ENCODE peak calls at places on chromosomes 2 and 18, in six cellular contexts. M, Y, J, L, A and V are unnamed samples.

GRCh38 chr2:171893824-171894611 is at the start of gene SLC25A12:
- DNase-seq in M (peak; percentile 87), Y (peak; percentile 47), J (peak; percentile 91), L (peak; percentile 63), A (peak; percentile 81), V (peak; percentile 74)

GRCh38 chr2:46562451-46562841 is 83.1 kb downstream of the TMEM247 start:
- DNase-seq in M (no peak), Y (no peak), J (no peak), L (no peak), A (no peak), V (no peak)

GRCh38 chr2:176148758-176149483 is 2.4 kb upstream of the HOXD4 start:
- DNase-seq in M (no peak), Y (no peak), J (no peak), L (no peak), A (no peak), V (no peak)

GRCh38 chr2:196758474-196759377 is 40.8 kb downstream of the GTF3C3 start:
- DNase-seq in M (no peak), Y (no peak), J (no peak), L (no peak), A (peak; percentile 40), V (no peak)

GRCh38 chr2:166665991-166666940 is 172.2 kb upstream of the SCN7A start:
- DNase-seq in M (no peak), Y (no peak), J (no peak), L (no peak), A (no peak), V (no peak)

GRCh38 chr2:136255648-136256461 is 137.9 kb upstream of the CXCR4 start:
- DNase-seq in M (no peak), Y (no peak), J (no peak), L (no peak), A (no peak), V (no peak)

GRCh38 chr2:112644155-112644932 is 1.4 kb upstream of the SLC20A1 start:
- DNase-seq in M (no peak), Y (no peak), J (peak; percentile 61), L (no peak), A (no peak), V (no peak)

GRCh38 chr2:8623958-8624591 is 57.8 kb upstream of the ID2 start:
- DNase-seq in M (no peak), Y (no peak), J (no peak), L (no peak), A (no peak), V (no peak)

GRCh38 chr2:220090050-220090449 is 462.6 kb downstream of the SLC4A3 start:
- DNase-seq in M (no peak), Y (no peak), J (no peak), L (no peak), A (no peak), V (no peak)

GRCh38 chr18:23723121-23723520 is 33.9 kb downstream of the LAMA3 start:
- DNase-seq in M (no peak), Y (no peak), J (no peak), L (no peak), A (no peak), V (no peak)

GRCh38 chr18:70418551-70419311 is 129.9 kb downstream of the SOCS6 start:
- DNase-seq in M (no peak), Y (no peak), J (no peak), L (no peak), A (no peak), V (no peak)

GRCh38 chr2:16613475-16613874 is 52.2 kb downstream of the CYRIA start:
- DNase-seq in M (no peak), Y (no peak), J (no peak), L (no peak), A (peak; percentile 30), V (no peak)

GRCh38 chr2:9739508-9739907 is 103.8 kb upstream of the TAF1B start:
- DNase-seq in M (peak; percentile 60), Y (peak; percentile 45), J (no peak), L (peak; percentile 49), A (no peak), V (no peak)

GRCh38 chr2:104876606-104877005 is 22.7 kb downstream of the POU3F3 start:
- DNase-seq in M (no peak), Y (no peak), J (no peak), L (no peak), A (no peak), V (no peak)

GRCh38 chr18:48920408-48921038 is 30.2 kb downstream of the SMAD7 start:
- DNase-seq in M (no peak), Y (no peak), J (peak; percentile 43), L (no peak), A (no peak), V (no peak)

GRCh38 chr2:190812506-190813294 is 67.9 kb upstream of the GLS start:
- DNase-seq in M (no peak), Y (no peak), J (no peak), L (no peak), A (no peak), V (no peak)

GRCh38 chr2:171523969-171524401 is 1.7 kb downstream of the CYBRD1 start:
- DNase-seq in M (no peak), Y (no peak), J (peak; percentile 80), L (no peak), A (no peak), V (no peak)

GRCh38 chr18:32057624-32058165 is 34.0 kb upstream of the RNF138 start:
- DNase-seq in M (no peak), Y (no peak), J (peak; percentile 76), L (no peak), A (no peak), V (no peak)

GRCh38 chr18:44731866-44732555 is 51.3 kb downstream of the SETBP1 start:
- DNase-seq in M (no peak), Y (no peak), J (no peak), L (no peak), A (no peak), V (no peak)

GRCh38 chr2:40281021-40281940 is 170.6 kb downstream of the SLC8A1 start:
- DNase-seq in M (no peak), Y (no peak), J (no peak), L (no peak), A (peak; percentile 11), V (no peak)

GRCh38 chr18:49757513-49758262 is 55.6 kb downstream of the ACAA2 start:
- DNase-seq in M (no peak), Y (no peak), J (peak; percentile 90), L (no peak), A (no peak), V (no peak)

GRCh38 chr2:175631247-175631628 is 370.8 kb downstream of the LNPK start:
- DNase-seq in M (no peak), Y (no peak), J (no peak), L (no peak), A (no peak), V (no peak)

GRCh38 chr2:218229239-218229638 is 12.2 kb downstream of the ARPC2 start:
- DNase-seq in M (no peak), Y (peak; percentile 22), J (no peak), L (no peak), A (peak; percentile 88), V (no peak)

DNA sequence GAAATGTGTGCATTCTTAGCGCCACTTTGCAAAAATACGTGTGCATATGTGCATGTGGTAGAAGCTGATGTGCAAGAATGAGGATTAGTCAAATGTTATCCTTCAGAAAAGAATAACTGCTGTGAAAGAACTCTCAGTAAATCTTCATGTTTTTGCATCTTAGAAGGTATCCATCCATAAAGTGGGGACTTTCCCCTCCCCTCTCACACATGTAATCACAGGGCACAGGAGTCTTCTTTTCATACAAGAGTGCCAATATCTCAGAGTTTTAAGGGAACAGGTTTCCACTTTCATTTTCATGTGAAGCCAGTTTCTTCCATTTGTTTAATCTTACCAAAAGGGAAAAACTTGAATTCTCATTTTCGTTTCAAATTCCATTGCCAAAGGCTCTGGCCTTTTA is 15.3 kb upstream of the DGKD start:
- DNase-seq in M (no peak), Y (no peak), J (no peak), L (no peak), A (no peak), V (no peak)
- H3K27me3 ChIP-seq in M (no peaks in the 10 kb centered on the region), Y (no peaks in the 10 kb centered on the region), J (peaks cover 16% of the 10 kb centered on the region), L (no peaks in the 10 kb centered on the region), A (peaks cover 2% of the 10 kb centered on the region), V (no peaks in the 10 kb centered on the region)

GRCh38 chr2:72916743-72917137 is 579 bp upstream of the EMX1 start:
- DNase-seq in M (peak; percentile 10), Y (no peak), J (no peak), L (no peak), A (no peak), V (no peak)

GRCh38 chr2:72915907-72916742 is 1.2 kb upstream of the EMX1 start:
- DNase-seq in M (peak; percentile 18), Y (peak; percentile 14), J (peak; percentile 92), L (no peak), A (no peak), V (peak; percentile 87)

GRCh38 chr2:72917138-72917874 is at the start of gene EMX1:
- DNase-seq in M (peak; percentile 38), Y (peak; percentile 27), J (peak; percentile 97), L (peak; percentile 20), A (no peak), V (peak; percentile 83)

GRCh38 chr2:72919414-72920316 is 2.3 kb downstream of the EMX1 start:
- DNase-seq in M (peak; percentile 4), Y (no peak), J (peak; percentile 81), L (no peak), A (no peak), V (no peak)

GRCh38 chr2:72917875-72918660 is 749 bp downstream of the EMX1 start:
- DNase-seq in M (peak; percentile 9), Y (no peak), J (peak; percentile 84), L (no peak), A (no peak), V (no peak)
- H3K4me1 ChIP-seq in M (peaks cover 20% of the 10 kb centered on the region), Y (peaks cover 55% of the 10 kb centered on the region), J (peaks cover 21% of the 10 kb centered on the region), L (peaks cover 44% of the 10 kb centered on the region), A (peaks cover 11% of the 10 kb centered on the region), V (peaks cover 28% of the 10 kb centered on the region)

GRCh38 chr2:120430957-120431356 is 85.0 kb downstream of the INHBB start:
- DNase-seq in M (no peak), Y (no peak), J (peak; percentile 40), L (no peak), A (no peak), V (no peak)

GRCh38 chr2:120430501-120430830 is 84.5 kb downstream of the INHBB start:
- DNase-seq in M (no peak), Y (no peak), J (no peak), L (no peak), A (no peak), V (no peak)

GRCh38 chr2:120432976-120433815 is 87.3 kb downstream of the INHBB start:
- DNase-seq in M (no peak), Y (no peak), J (peak; percentile 39), L (no peak), A (no peak), V (no peak)

GRCh38 chr2:120432293-120432975 is 86.5 kb downstream of the INHBB start:
- DNase-seq in M (no peak), Y (no peak), J (peak; percentile 48), L (no peak), A (no peak), V (no peak)

GRCh38 chr2:120431386-120432292 is 85.7 kb downstream of the INHBB start:
- DNase-seq in M (no peak), Y (no peak), J (peak; percentile 32), L (no peak), A (no peak), V (no peak)
- H3K27me3 ChIP-seq in M (no peaks in the 10 kb centered on the region), Y (peaks cover 2% of the 10 kb centered on the region), J (peaks cover 33% of the 10 kb centered on the region), L (no peaks in the 10 kb centered on the region), A (no peaks in the 10 kb centered on the region), V (no peaks in the 10 kb centered on the region)

DNA sequence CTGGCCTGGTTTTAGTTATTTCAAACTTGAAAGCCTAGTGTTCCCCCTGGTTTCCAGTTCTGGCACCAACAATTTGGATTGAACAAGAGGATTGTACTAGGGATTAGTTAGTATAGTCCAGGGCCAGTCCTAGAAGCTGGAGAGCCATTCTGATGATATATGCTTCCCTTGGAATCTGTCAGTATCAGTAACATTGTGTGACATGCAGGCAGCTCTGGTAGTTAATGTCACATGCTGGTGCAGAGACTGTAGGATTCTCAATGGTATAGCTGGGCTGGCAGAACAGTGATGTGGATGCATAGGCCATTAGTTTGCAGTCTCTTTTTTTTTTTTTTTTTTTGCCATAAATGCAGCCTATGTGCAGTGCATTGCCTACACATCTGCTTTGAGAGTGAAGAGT is 3.6 kb downstream of the MGAT5 start:
- DNase-seq in M (no peak), Y (no peak), J (no peak), L (no peak), A (no peak), V (no peak)
- H3K4me1 ChIP-seq in M (peaks cover 21% of the 10 kb centered on the region), Y (peaks cover 60% of the 10 kb centered on the region), J (no peaks in the 10 kb centered on the region), L (peaks cover 78% of the 10 kb centered on the region), A (peaks cover 25% of the 10 kb centered on the region), V (peaks cover 3% of the 10 kb centered on the region)